ENCODE peak calls at places on chromosomes 11 and 22, in four cellular contexts. H, W, J and C are unnamed samples.

GRCh38 chr22:20953668-20954500 is 13.2 kb upstream of the AIFM3 start:
- DNase-seq in H (peak; percentile 44), W (no peak), J (no peak), C (peak; percentile 67)

GRCh38 chr22:44126807-44127206 is 53.9 kb upstream of the PARVG start:
- DNase-seq in H (no peak), W (no peak), J (no peak), C (no peak)

GRCh38 chr22:40578171-40578570 is 58.3 kb downstream of the MRTFA start:
- DNase-seq in H (no peak), W (no peak), J (no peak), C (no peak)

GRCh38 chr11:68120212-68121066 is 749 bp downstream of the CHKA start:
- DNase-seq in H (peak; percentile 73), W (peak; percentile 44), J (no peak), C (peak; percentile 82)

GRCh38 chr22:31800065-31800464 is 46.2 kb downstream of the DEPDC5 start:
- DNase-seq in H (no peak), W (peak; percentile 83), J (no peak), C (no peak)

GRCh38 chr11:103596323-103596722 is 440.1 kb upstream of the DDI1 start:
- DNase-seq in H (no peak), W (peak; percentile 34), J (no peak), C (no peak)

GRCh38 chr11:1564535-1565172 is 7.4 kb downstream of the DUSP8 start:
- DNase-seq in H (peak; percentile 96), W (peak; percentile 95), J (peak; percentile 65), C (peak; percentile 80)

GRCh38 chr22:18954333-18954732 is 18.2 kb upstream of the PRODH start:
- DNase-seq in H (peak; percentile 87), W (peak; percentile 65), J (peak; percentile 51), C (peak; percentile 83)

GRCh38 chr11:75103380-75104026 is 6.8 kb upstream of the OR2AT4 start:
- DNase-seq in H (no peak), W (peak; percentile 48), J (no peak), C (no peak)

GRCh38 chr22:48240165-48240934 is 1477.9 kb downstream of the TBC1D22A start:
- DNase-seq in H (no peak), W (no peak), J (no peak), C (no peak)

GRCh38 chr11:69825037-69825834 is 6.0 kb upstream of the FGF3 start:
- DNase-seq in H (no peak), W (peak; percentile 14), J (no peak), C (no peak)

GRCh38 chr22:23192133-23192532 is 11.8 kb downstream of the BCR start:
- DNase-seq in H (peak; percentile 78), W (peak; percentile 16), J (no peak), C (no peak)